ENCODE peak calls at places on chromosomes 1 and 21, in nine cellular contexts. W, O, N, X, D, U, B, E and G are unnamed samples.
A peak's percentile ranks its signal among the peaks of the same experiment; 100 is the strongest.

GRCh38 chr21:16179732-16180131 is 449.9 kb downstream of the USP25 start:
- DNase-seq in W (no peak), O (no peak), N (no peak), X (no peak), D (no peak), U (no peak), B (no peak), E (no peak), G (no peak)

GRCh38 chr1:31954607-31955283 is 16.6 kb upstream of the PTP4A2 start:
- DNase-seq in W (no peak), O (no peak), N (no peak), X (no peak), D (peak; percentile 94), U (peak; percentile 97), B (no peak), E (peak; percentile 68), G (peak; percentile 72)

GRCh38 chr1:6266641-6267040 is 5.7 kb upstream of the GPR153 start:
- DNase-seq in W (no peak), O (no peak), N (no peak), X (no peak), D (no peak), U (no peak), B (no peak), E (no peak), G (no peak)

GRCh38 chr1:18557621-18558465 is 72.8 kb upstream of the PAX7 start:
- DNase-seq in W (peak; percentile 13), O (no peak), N (no peak), X (peak; percentile 77), D (no peak), U (peak; percentile 80), B (no peak), E (no peak), G (peak; percentile 35)

GRCh38 chr1:206757524-206758266 is 12.9 kb upstream of the IL19 start:
- DNase-seq in W (no peak), O (peak; percentile 73), N (no peak), X (no peak), D (no peak), U (no peak), B (no peak), E (no peak), G (peak; percentile 45)

GRCh38 chr1:32651461-32652073 is 559 bp downstream of the RBBP4 start:
- DNase-seq in W (no peak), O (no peak), N (no peak), X (no peak), D (no peak), U (no peak), B (no peak), E (no peak), G (no peak)

GRCh38 chr1:117770981-117771531 is 158.4 kb downstream of the GDAP2 start:
- DNase-seq in W (no peak), O (no peak), N (no peak), X (no peak), D (no peak), U (no peak), B (no peak), E (no peak), G (no peak)

GRCh38 chr21:31781737-31782136 is 49.8 kb upstream of the SCAF4 start:
- DNase-seq in W (no peak), O (no peak), N (peak; percentile 15), X (peak; percentile 86), D (peak; percentile 2), U (peak; percentile 81), B (peak; percentile 62), E (peak; percentile 42), G (no peak)

GRCh38 chr1:52054496-52055065 is 410 bp downstream of the TXNDC12 start:
- DNase-seq in W (no peak), O (no peak), N (no peak), X (no peak), D (no peak), U (no peak), B (peak; percentile 9), E (peak; percentile 6), G (no peak)

GRCh38 chr1:27284425-27285287 is 37.3 kb upstream of the TMEM222 start:
- DNase-seq in W (peak; percentile 89), O (peak; percentile 81), N (peak; percentile 12), X (peak; percentile 74), D (peak; percentile 35), U (peak; percentile 76), B (peak; percentile 82), E (peak; percentile 81), G (peak; percentile 83)

GRCh38 chr1:241423541-241424479 is 66.8 kb upstream of the RGS7 start:
- DNase-seq in W (peak; percentile 12), O (no peak), N (peak; percentile 83), X (peak; percentile 74), D (no peak), U (peak; percentile 55), B (peak; percentile 61), E (peak; percentile 17), G (peak; percentile 8)

GRCh38 chr1:67755160-67755559 is 70.2 kb downstream of the GADD45A start:
- DNase-seq in W (no peak), O (no peak), N (no peak), X (no peak), D (no peak), U (no peak), B (no peak), E (no peak), G (no peak)

GRCh38 chr1:223253916-223254315 is 110.1 kb downstream of the SUSD4 start:
- DNase-seq in W (no peak), O (no peak), N (no peak), X (no peak), D (no peak), U (no peak), B (no peak), E (no peak), G (no peak)

GRCh38 chr1:203733009-203733863 is 31.7 kb upstream of the LAX1 start:
- DNase-seq in W (no peak), O (no peak), N (no peak), X (no peak), D (no peak), U (no peak), B (no peak), E (no peak), G (no peak)

GRCh38 chr1:64243757-64244080 is 40.3 kb downstream of the UBE2U start:
- DNase-seq in W (no peak), O (no peak), N (no peak), X (no peak), D (no peak), U (no peak), B (no peak), E (no peak), G (no peak)

GRCh38 chr1:9366943-9367780 is 74.5 kb downstream of the SPSB1 start:
- DNase-seq in W (no peak), O (no peak), N (no peak), X (no peak), D (no peak), U (no peak), B (no peak), E (no peak), G (no peak)

GRCh38 chr1:205440476-205441317 is 15.1 kb downstream of the BLACAT1 start:
- DNase-seq in W (peak; percentile 61), O (peak; percentile 60), N (no peak), X (peak; percentile 56), D (no peak), U (peak; percentile 91), B (peak; percentile 41), E (peak; percentile 88), G (peak; percentile 98)

GRCh38 chr1:59421232-59421920 is 124.5 kb downstream of the FGGY start:
- DNase-seq in W (no peak), O (no peak), N (no peak), X (no peak), D (no peak), U (no peak), B (no peak), E (no peak), G (no peak)

GRCh38 chr1:208235983-208236761 is 8.0 kb downstream of the PLXNA2 start:
- DNase-seq in W (no peak), O (no peak), N (no peak), X (no peak), D (no peak), U (peak; percentile 84), B (no peak), E (no peak), G (peak; percentile 93)

GRCh38 chr1:74946389-74946788 is 187.8 kb upstream of the LHX8 start:
- DNase-seq in W (no peak), O (no peak), N (no peak), X (no peak), D (no peak), U (no peak), B (no peak), E (no peak), G (no peak)

GRCh38 chr1:21067551-21068227 is 109.0 kb downstream of the EIF4G3 start:
- DNase-seq in W (no peak), O (no peak), N (no peak), X (no peak), D (no peak), U (no peak), B (no peak), E (no peak), G (peak; percentile 18)

GRCh38 chr1:218495931-218496330 is 150.8 kb downstream of the TGFB2 start:
- DNase-seq in W (no peak), O (no peak), N (no peak), X (no peak), D (no peak), U (no peak), B (no peak), E (no peak), G (no peak)